ENCODE peak calls at places on chromosomes 3 and 15, in five cellular contexts. F, O, Q, V and K are unnamed samples.

GRCh38 chr15:88912500-88912921 is 668 bp downstream of the MFGE8 start:
- DNase-seq in F (no peak), O (no peak), Q (no peak), V (peak; percentile 43), K (peak; percentile 24)

GRCh38 chr15:87589134-87589533 is 667.4 kb downstream of the NTRK3 start:
- DNase-seq in F (no peak), O (no peak), Q (no peak), V (no peak), K (no peak)

GRCh38 chr3:119681279-119681678 is 4.1 kb upstream of the COX17 start:
- DNase-seq in F (no peak), O (no peak), Q (peak; percentile 22), V (no peak), K (peak; percentile 53)

GRCh38 chr15:45140851-45141250 is 11.1 kb downstream of the DUOX1 start:
- DNase-seq in F (no peak), O (no peak), Q (no peak), V (no peak), K (no peak)

GRCh38 chr3:88030200-88030599 is 28.6 kb downstream of the CGGBP1 start:
- DNase-seq in F (no peak), O (no peak), Q (no peak), V (no peak), K (no peak)

GRCh38 chr3:14490831-14491230 is 49.3 kb downstream of the GRIP2 start:
- DNase-seq in F (no peak), O (no peak), Q (no peak), V (no peak), K (no peak)

GRCh38 chr3:101803152-101803782 is 24.3 kb downstream of the NXPE3 start:
- DNase-seq in F (no peak), O (peak; percentile 67), Q (no peak), V (no peak), K (peak; percentile 81)

GRCh38 chr3:138862924-138863775 is 28.4 kb upstream of the PIK3CB start:
- DNase-seq in F (no peak), O (no peak), Q (peak; percentile 60), V (peak; percentile 64), K (peak; percentile 62)

GRCh38 chr3:194749631-194750271 is 64.1 kb downstream of the FAM43A start:
- DNase-seq in F (no peak), O (no peak), Q (no peak), V (no peak), K (no peak)

GRCh38 chr3:149765762-149766334 is 13.6 kb upstream of the COMMD2 start:
- DNase-seq in F (no peak), O (no peak), Q (no peak), V (no peak), K (peak; percentile 55)

GRCh38 chr3:13702226-13702820 is 153.4 kb downstream of the FBLN2 start:
- DNase-seq in F (no peak), O (no peak), Q (no peak), V (peak; percentile 19), K (no peak)

GRCh38 chr15:66251065-66251789 is 2.3 kb downstream of the MEGF11 start:
- DNase-seq in F (no peak), O (no peak), Q (no peak), V (no peak), K (peak; percentile 43)

GRCh38 chr15:51403072-51403878 is 61.8 kb downstream of the GLDN start:
- DNase-seq in F (no peak), O (no peak), Q (no peak), V (no peak), K (peak; percentile 48)

GRCh38 chr3:143121240-143122088 is 1.9 kb downstream of the CHST2 start:
- DNase-seq in F (peak; percentile 65), O (peak; percentile 56), Q (no peak), V (peak; percentile 51), K (peak; percentile 81)

GRCh38 chr3:28328188-28329151 is 20.1 kb upstream of the ZCWPW2 start:
- DNase-seq in F (no peak), O (peak; percentile 49), Q (no peak), V (no peak), K (peak; percentile 49)

GRCh38 chr3:76638006-76638405 is 401.9 kb upstream of the ROBO2 start:
- DNase-seq in F (no peak), O (no peak), Q (no peak), V (no peak), K (no peak)

GRCh38 chr3:139668332-139668731 is 9.4 kb downstream of the NMNAT3 start:
- DNase-seq in F (no peak), O (no peak), Q (no peak), V (no peak), K (peak; percentile 26)

GRCh38 chr3:172607305-172608121 is 84.3 kb upstream of the TNFSF10 start:
- DNase-seq in F (no peak), O (no peak), Q (no peak), V (no peak), K (peak; percentile 50)

GRCh38 chr15:77819841-77820728 is 187.4 kb upstream of the LINGO1 start:
- DNase-seq in F (no peak), O (no peak), Q (no peak), V (no peak), K (peak; percentile 76)

GRCh38 chr3:187165144-187165543 is 25.8 kb upstream of the RPL39L start:
- DNase-seq in F (no peak), O (peak; percentile 53), Q (peak; percentile 25), V (no peak), K (peak; percentile 95)

GRCh38 chr3:126550488-126551051 is 8.2 kb downstream of the C3orf22 start:
- DNase-seq in F (peak; percentile 6), O (no peak), Q (no peak), V (no peak), K (no peak)

GRCh38 chr3:188187055-188187454 is 33.1 kb downstream of the LPP start:
- DNase-seq in F (no peak), O (no peak), Q (peak; percentile 24), V (no peak), K (no peak)

GRCh38 chr15:27665002-27665401 is 434.1 kb downstream of the OCA2 start:
- DNase-seq in F (no peak), O (no peak), Q (no peak), V (no peak), K (no peak)

GRCh38 chr3:134864644-134865043 is 69.6 kb downstream of the EPHB1 start:
- DNase-seq in F (no peak), O (no peak), Q (no peak), V (peak; percentile 42), K (no peak)

GRCh38 chr3:13140596-13140995 is 67.4 kb upstream of the IQSEC1 start:
- DNase-seq in F (no peak), O (no peak), Q (no peak), V (peak; percentile 39), K (no peak)

GRCh38 chr3:196198771-196199753 is 12.1 kb downstream of the ZDHHC19 start:
- DNase-seq in F (no peak), O (no peak), Q (no peak), V (no peak), K (peak; percentile 64)

GRCh38 chr3:107216229-107216628 is 161.0 kb upstream of the CCDC54 start:
- DNase-seq in F (no peak), O (no peak), Q (no peak), V (no peak), K (no peak)

GRCh38 chr3:132549890-132550578 is 47.0 kb upstream of the ACKR4 start:
- DNase-seq in F (peak; percentile 41), O (no peak), Q (no peak), V (no peak), K (no peak)

GRCh38 chr15:74343127-74343796 is 24.2 kb downstream of the CYP11A1 start:
- DNase-seq in F (no peak), O (no peak), Q (no peak), V (no peak), K (no peak)

DNA sequence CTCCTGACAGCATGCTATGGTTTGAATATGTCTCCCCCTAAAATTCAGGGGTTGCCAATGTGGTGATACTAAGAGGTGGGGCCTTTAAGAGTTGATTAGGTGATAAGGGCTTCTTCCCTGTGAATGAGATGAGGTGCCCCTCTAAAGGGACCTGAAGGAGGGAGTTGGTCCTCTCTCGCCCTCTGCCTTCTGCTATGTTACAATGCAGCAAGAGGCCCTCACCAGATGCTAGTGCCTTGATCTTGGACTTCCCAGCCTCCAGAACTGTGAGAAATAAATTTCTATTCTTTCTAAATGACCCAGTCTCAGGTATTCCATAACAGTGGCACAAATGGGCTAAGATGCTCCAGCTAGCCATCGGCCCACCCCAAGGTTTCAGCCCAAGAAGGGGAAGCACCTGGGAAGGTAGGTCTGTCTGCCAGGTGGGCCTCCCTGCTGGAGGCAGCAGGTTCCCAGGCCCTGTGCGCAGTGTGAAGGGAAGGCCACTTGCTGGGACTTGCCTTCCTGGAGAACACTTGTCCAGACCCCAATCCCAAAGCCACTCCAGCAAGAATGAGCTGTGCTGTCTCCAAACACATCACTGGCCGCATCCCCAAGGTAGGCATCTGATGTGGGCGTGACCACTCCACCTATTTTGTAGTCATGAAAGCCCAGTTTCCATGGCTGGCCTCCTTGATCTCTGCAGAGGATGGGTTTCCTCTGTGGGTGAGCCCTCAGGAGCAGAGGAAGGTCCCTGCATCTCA is 9.0 kb downstream of the TGM4 start:
- DNase-seq in F (no peak), O (no peak), Q (no peak), V (no peak), K (peak; percentile 26)
- H3K27ac ChIP-seq in F (no peak overlapping the region), O (no peak overlapping the region), Q (peak overlapping the region; percentile 0), V (no peak overlapping the region), K (no peak overlapping the region)

GRCh38 chr15:69602095-69602494 is 149.5 kb downstream of the RPLP1 start:
- DNase-seq in F (no peak), O (no peak), Q (no peak), V (peak; percentile 24), K (no peak)

GRCh38 chr15:69599271-69599670 is 146.7 kb downstream of the RPLP1 start:
- DNase-seq in F (no peak), O (no peak), Q (no peak), V (peak; percentile 24), K (no peak)

GRCh38 chr15:69603369-69604049 is 150.9 kb downstream of the RPLP1 start:
- DNase-seq in F (no peak), O (no peak), Q (no peak), V (no peak), K (no peak)

GRCh38 chr15:69602921-69603320 is 150.3 kb downstream of the RPLP1 start:
- DNase-seq in F (no peak), O (no peak), Q (no peak), V (peak; percentile 36), K (no peak)

GRCh38 chr15:69600556-69601085 is 148.0 kb downstream of the RPLP1 start:
- DNase-seq in F (no peak), O (no peak), Q (no peak), V (peak; percentile 49), K (no peak)
- H3K27ac ChIP-seq in F (no peak overlapping the region), O (no peak overlapping the region), Q (peak overlapping the region; percentile 5), V (no peak overlapping the region), K (no peak overlapping the region)

GRCh38 chr15:59739557-59740186 is 50.6 kb upstream of the BNIP2 start:
- DNase-seq in F (no peak), O (no peak), Q (no peak), V (peak; percentile 95), K (no peak)
- H3K27ac ChIP-seq in F (no peak overlapping the region), O (no peak overlapping the region), Q (no peak overlapping the region), V (peak overlapping the region; percentile 97), K (no peak overlapping the region)

GRCh38 chr15:37121492-37121891 is 21.1 kb upstream of the MEIS2 start:
- DNase-seq in F (no peak), O (no peak), Q (no peak), V (no peak), K (no peak)

GRCh38 chr15:37112171-37112570 is 11.8 kb upstream of the MEIS2 start:
- DNase-seq in F (no peak), O (no peak), Q (no peak), V (no peak), K (no peak)

GRCh38 chr15:37115538-37115937 is 15.2 kb upstream of the MEIS2 start:
- DNase-seq in F (no peak), O (no peak), Q (no peak), V (no peak), K (no peak)

GRCh38 chr15:37112963-37113362 is 12.6 kb upstream of the MEIS2 start:
- DNase-seq in F (no peak), O (no peak), Q (no peak), V (no peak), K (no peak)

GRCh38 chr15:37117030-37117429 is 16.7 kb upstream of the MEIS2 start:
- DNase-seq in F (no peak), O (no peak), Q (no peak), V (no peak), K (no peak)
- H3K27ac ChIP-seq in F (no peak overlapping the region), O (no peak overlapping the region), Q (no peak overlapping the region), V (no peak overlapping the region), K (no peak overlapping the region)